ENCODE peak calls at places on chromosome 21, in seven cellular contexts. L is fibroblast of lung, H is K562, O is IMR-90, K is endodermal cell, V is NT2/D1, D is H9. G is an unnamed sample.

GRCh38 chr21:42507418-42507817 is 6.2 kb upstream of the SLC37A1 start:
- DNase-seq in L (no peak), H (no peak), O (no peak), K (no peak), V (no peak), D (no peak), G (no peak)

GRCh38 chr21:29873908-29874307 is 65.9 kb downstream of the GRIK1 start:
- DNase-seq in L (no peak), H (no peak), O (no peak), K (no peak), V (no peak), D (peak; percentile 31), G (no peak)

GRCh38 chr21:43012596-43012995 is 38.2 kb downstream of the PKNOX1 start:
- DNase-seq in L (no peak), H (no peak), O (peak; percentile 58), K (no peak), V (no peak), D (no peak), G (no peak)

GRCh38 chr21:28867401-28867800 is 125.3 kb downstream of the LTN1 start:
- DNase-seq in L (peak; percentile 15), H (no peak), O (peak; percentile 39), K (no peak), V (no peak), D (no peak), G (no peak)

GRCh38 chr21:43209575-43210453 is 41.0 kb downstream of the CRYAA start:
- DNase-seq in L (peak; percentile 88), H (no peak), O (peak; percentile 81), K (peak; percentile 40), V (no peak), D (peak; percentile 21), G (no peak)

GRCh38 chr21:42193131-42193671 is 25.7 kb upstream of the ABCG1 start:
- DNase-seq in L (peak; percentile 23), H (no peak), O (no peak), K (no peak), V (no peak), D (no peak), G (no peak)

GRCh38 chr21:38082936-38083335 is 166.7 kb upstream of the KCNJ6 start:
- DNase-seq in L (no peak), H (no peak), O (no peak), K (no peak), V (no peak), D (no peak), G (no peak)

GRCh38 chr21:29486306-29486705 is 187.6 kb downstream of the BACH1 start:
- DNase-seq in L (no peak), H (no peak), O (no peak), K (no peak), V (no peak), D (no peak), G (no peak)

GRCh38 chr21:42061866-42062542 is 9.1 kb upstream of the UMODL1 start:
- DNase-seq in L (no peak), H (no peak), O (no peak), K (no peak), V (no peak), D (no peak), G (peak; percentile 75)

GRCh38 chr21:29017639-29018237 is 1.4 kb downstream of the RWDD2B start:
- DNase-seq in L (no peak), H (no peak), O (no peak), K (no peak), V (no peak), D (no peak), G (peak; percentile 66)

GRCh38 chr21:43020771-43021170 is 46.4 kb downstream of the PKNOX1 start:
- DNase-seq in L (no peak), H (no peak), O (no peak), K (no peak), V (no peak), D (no peak), G (peak; percentile 89)

GRCh38 chr21:44475266-44475665 is 20.0 kb downstream of the LRRC3 start:
- DNase-seq in L (no peak), H (no peak), O (no peak), K (no peak), V (no peak), D (no peak), G (no peak)

GRCh38 chr21:44869860-44870747 is 3.4 kb downstream of the PTTG1IP start:
- DNase-seq in L (peak; percentile 98), H (no peak), O (peak; percentile 96), K (peak; percentile 82), V (no peak), D (peak; percentile 64), G (no peak)

GRCh38 chr21:32463367-32463766 is 50.9 kb downstream of the EVA1C start:
- DNase-seq in L (peak; percentile 88), H (no peak), O (peak; percentile 29), K (no peak), V (no peak), D (no peak), G (no peak)

GRCh38 chr21:25528511-25528910 is 78.8 kb downstream of the MRPL39 start:
- DNase-seq in L (no peak), H (no peak), O (no peak), K (no peak), V (no peak), D (no peak), G (no peak)

GRCh38 chr21:31597683-31598082 is 61.8 kb upstream of the SOD1 start:
- DNase-seq in L (no peak), H (no peak), O (no peak), K (peak; percentile 55), V (no peak), D (peak; percentile 38), G (no peak)

GRCh38 chr21:39954570-39954969 is 87.3 kb downstream of the PCP4 start:
- DNase-seq in L (no peak), H (no peak), O (no peak), K (no peak), V (no peak), D (peak; percentile 32), G (no peak)

GRCh38 chr21:29626787-29627470 is 312.9 kb downstream of the GRIK1 start:
- DNase-seq in L (peak; percentile 4), H (no peak), O (no peak), K (no peak), V (no peak), D (no peak), G (no peak)

GRCh38 chr21:42071146-42071737 is at the start of gene UMODL1:
- DNase-seq in L (no peak), H (no peak), O (no peak), K (no peak), V (no peak), D (no peak), G (no peak)

GRCh38 chr21:42063578-42064521 is 7.3 kb upstream of the UMODL1 start:
- DNase-seq in L (peak; percentile 20), H (no peak), O (no peak), K (no peak), V (no peak), D (no peak), G (peak; percentile 87)

GRCh38 chr21:41677671-41678015 is 89.2 kb downstream of the RIPK4 start:
- DNase-seq in L (peak; percentile 60), H (no peak), O (no peak), K (peak; percentile 35), V (no peak), D (no peak), G (no peak)

DNA sequence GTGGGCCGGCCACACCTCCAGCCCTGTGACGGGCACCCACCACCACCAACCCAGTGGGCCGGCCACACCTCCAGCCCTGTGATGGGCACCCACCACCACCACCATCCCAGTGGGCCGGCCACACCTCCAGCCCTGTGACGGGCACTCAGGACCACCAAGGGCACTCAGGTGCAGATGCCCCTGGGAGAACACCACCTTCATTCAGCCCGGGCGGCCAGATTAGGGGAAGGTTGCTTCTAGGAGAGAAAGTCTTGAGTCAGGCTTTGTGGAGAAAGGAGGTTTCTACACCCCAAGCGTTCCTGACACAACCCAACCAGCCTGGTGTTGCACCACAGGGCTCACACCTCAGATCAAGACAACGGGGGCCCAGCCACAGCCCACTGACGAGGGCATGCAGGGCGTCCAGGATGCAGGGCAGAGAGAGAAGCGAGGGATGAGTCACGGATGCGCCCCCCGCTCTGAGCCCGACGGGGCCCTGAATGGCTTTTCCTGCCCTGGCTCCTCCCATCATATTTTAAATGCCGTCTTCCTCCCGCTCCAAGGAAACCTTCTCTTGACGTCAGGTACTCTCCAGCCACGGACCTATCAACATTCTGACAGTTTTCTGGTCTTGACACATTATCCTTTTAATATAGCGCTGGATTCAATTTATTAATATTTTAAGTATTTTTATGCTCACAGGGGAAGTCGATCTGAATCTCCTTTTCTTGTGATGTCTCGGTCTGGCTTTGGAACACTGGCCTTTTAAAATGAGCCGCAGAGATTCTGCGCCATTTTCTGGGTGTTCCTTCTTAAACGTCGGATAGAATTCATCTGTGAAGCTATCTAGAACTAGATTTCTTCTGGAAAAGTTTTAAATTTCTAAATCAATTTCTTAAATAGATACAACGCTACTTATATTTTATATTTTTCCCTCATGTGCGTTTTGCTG is 631 bp upstream of the SPATC1L start:
- DNase-seq in L (peak; percentile 94), H (peak; percentile 86), O (peak; percentile 75), K (peak; percentile 96), V (peak; percentile 85), D (peak; percentile 95), G (peak; percentile 88)
- H3K9ac ChIP-seq in L (peak overlapping the region; percentile 52), H (peak overlapping the region; percentile 45), O (peak overlapping the region; percentile 43), K (peak overlapping the region; percentile 49), V (peak overlapping the region; percentile 74), D (no peak overlapping the region), G (peak overlapping the region; percentile 79)

DNA sequence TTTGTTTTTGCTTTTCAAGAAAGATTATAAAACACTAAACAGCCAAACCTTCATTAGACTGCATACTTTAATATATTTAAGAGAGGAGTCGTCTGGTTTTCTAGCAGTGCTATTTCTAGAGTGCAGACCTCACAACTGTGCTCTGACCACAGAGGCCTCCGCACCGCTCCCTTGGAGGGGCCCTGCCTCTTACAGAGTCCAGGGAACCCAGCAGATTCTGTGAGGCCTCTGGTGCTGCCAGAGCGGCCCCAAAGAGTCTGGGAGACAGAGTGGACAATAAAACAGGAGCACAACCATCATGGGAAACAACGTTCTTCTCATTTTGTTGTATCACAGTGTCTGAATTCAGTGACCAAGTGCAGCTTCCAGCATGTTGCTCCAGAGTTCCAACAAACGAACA is 5.8 kb downstream of the ATP5PO start:
- DNase-seq in L (no peak), H (peak; percentile 6), O (no peak), K (no peak), V (no peak), D (no peak), G (no peak)
- H3K9ac ChIP-seq in L (no peak overlapping the region), H (no peak overlapping the region), O (no peak overlapping the region), K (no peak overlapping the region), V (no peak overlapping the region), D (no peak overlapping the region), G (no peak overlapping the region)

GRCh38 chr21:45875416-45875760 is 106.2 kb upstream of the COL6A1 start:
- DNase-seq in L (no peak), H (no peak), O (no peak), K (no peak), V (no peak), D (no peak), G (no peak)
- H3K9ac ChIP-seq in L (peak overlapping the region; percentile 50), H (no peak overlapping the region), O (peak overlapping the region; percentile 64), K (no peak overlapping the region), V (no peak overlapping the region), D (no peak overlapping the region), G (no peak overlapping the region)

GRCh38 chr21:36820176-36821031 is 121.5 kb downstream of the SIM2 start:
- DNase-seq in L (peak; percentile 7), H (no peak), O (no peak), K (peak; percentile 92), V (peak; percentile 13), D (peak; percentile 89), G (no peak)
- H3K9ac ChIP-seq in L (no peak overlapping the region), H (no peak overlapping the region), O (no peak overlapping the region), K (no peak overlapping the region), V (peak overlapping the region; percentile 53), D (no peak overlapping the region), G (no peak overlapping the region)

DNA sequence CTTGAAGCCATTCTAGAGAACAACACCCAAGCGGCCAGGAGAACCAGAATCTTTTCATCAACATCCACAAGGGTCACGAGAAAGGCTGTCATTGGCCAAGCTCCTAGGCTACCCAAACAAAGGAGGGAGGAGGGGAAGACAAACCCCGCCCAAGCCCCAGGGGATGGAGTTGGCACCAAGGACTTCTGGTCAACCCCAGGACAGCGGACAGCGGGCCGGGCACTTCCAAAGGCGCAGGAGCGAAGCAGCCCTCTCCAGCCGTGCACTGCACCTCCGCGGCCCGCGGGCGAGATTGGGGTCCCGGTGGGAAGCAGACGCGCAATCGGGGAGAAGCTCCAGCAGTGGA is at the start of gene CLIC6:
- DNase-seq in L (no peak), H (no peak), O (no peak), K (peak; percentile 92), V (no peak), D (peak; percentile 77), G (no peak)
- H3K9ac ChIP-seq in L (peak within 1 kb of the TSS; percentile 7), H (no peak within 1 kb of the TSS), O (no peak within 1 kb of the TSS), K (no peak within 1 kb of the TSS), V (peak within 1 kb of the TSS; percentile 77), D (no peak within 1 kb of the TSS), G (no peak within 1 kb of the TSS)